ENCODE peak calls at places on chromosomes 16 and 17, in ten cellular contexts. One of them, this sample, is unnamed.

GRCh38 chr16:15729152-15729551 is 79.1 kb downstream of the NDE1 start:
- DNase-seq in lung microvascular endothelial cell: no peak
- DNase-seq in retina: no peak
- DNase-seq in activated effector memory CD4-positive, alpha-beta T cell treated with Interleukin-2 at 50 U/mL for 16 hours: no peak
- DNase-seq in upper lobe of right lung: no peak
- DNase-seq in sigmoid colon: no peak
- DNase-seq in GM23248: no peak
- DNase-seq in Kasumi-1: no peak
- DNase-seq in mucosa of gallbladder: no peak
- DNase-seq in stimulated activated CD8-positive, alpha-beta memory T cell treated with anti-CD3 and anti-CD28 coated beads, Interleukin-2, amount 100 ng/mL, for 48 hours: no peak
- DNase-seq in this sample: no peak

GRCh38 chr16:70455910-70456309 is 1.5 kb downstream of the FCSK start:
- DNase-seq in stimulated activated CD8-positive, alpha-beta memory T cell treated with anti-CD3 and anti-CD28 coated beads, Interleukin-2, amount 100 ng/mL, for 48 hours: no peak
- DNase-seq in lung microvascular endothelial cell: no peak
- DNase-seq in sigmoid colon: no peak
- DNase-seq in retina: no peak
- DNase-seq in GM23248: no peak
- DNase-seq in mucosa of gallbladder: no peak
- DNase-seq in Kasumi-1: no peak
- DNase-seq in activated effector memory CD4-positive, alpha-beta T cell treated with Interleukin-2 at 50 U/mL for 16 hours: no peak
- DNase-seq in upper lobe of right lung: no peak
- DNase-seq in this sample: no peak

GRCh38 chr17:57357392-57357784 is 101.1 kb downstream of the MSI2 start:
- DNase-seq in activated effector memory CD4-positive, alpha-beta T cell treated with Interleukin-2 at 50 U/mL for 16 hours: no peak
- DNase-seq in lung microvascular endothelial cell: peak
- DNase-seq in GM23248: no peak
- DNase-seq in mucosa of gallbladder: peak
- DNase-seq in upper lobe of right lung: peak
- DNase-seq in Kasumi-1: no peak
- DNase-seq in stimulated activated CD8-positive, alpha-beta memory T cell treated with anti-CD3 and anti-CD28 coated beads, Interleukin-2, amount 100 ng/mL, for 48 hours: no peak
- DNase-seq in retina: no peak
- DNase-seq in sigmoid colon: no peak
- DNase-seq in this sample: no peak

GRCh38 chr16:50436271-50436670 is 67.5 kb upstream of the BRD7 start:
- DNase-seq in Kasumi-1: no peak
- DNase-seq in GM23248: no peak
- DNase-seq in lung microvascular endothelial cell: no peak
- DNase-seq in upper lobe of right lung: no peak
- DNase-seq in activated effector memory CD4-positive, alpha-beta T cell treated with Interleukin-2 at 50 U/mL for 16 hours: no peak
- DNase-seq in retina: no peak
- DNase-seq in stimulated activated CD8-positive, alpha-beta memory T cell treated with anti-CD3 and anti-CD28 coated beads, Interleukin-2, amount 100 ng/mL, for 48 hours: no peak
- DNase-seq in sigmoid colon: no peak
- DNase-seq in mucosa of gallbladder: no peak
- DNase-seq in this sample: no peak

GRCh38 chr17:46894476-46895151 is 28.3 kb upstream of the GOSR2 start:
- DNase-seq in mucosa of gallbladder: no peak
- DNase-seq in GM23248: no peak
- DNase-seq in stimulated activated CD8-positive, alpha-beta memory T cell treated with anti-CD3 and anti-CD28 coated beads, Interleukin-2, amount 100 ng/mL, for 48 hours: no peak
- DNase-seq in retina: peak
- DNase-seq in lung microvascular endothelial cell: no peak
- DNase-seq in sigmoid colon: no peak
- DNase-seq in activated effector memory CD4-positive, alpha-beta T cell treated with Interleukin-2 at 50 U/mL for 16 hours: no peak
- DNase-seq in Kasumi-1: no peak
- DNase-seq in upper lobe of right lung: no peak
- DNase-seq in this sample: no peak

GRCh38 chr17:9279911-9280310 is 258.6 kb downstream of the NTN1 start:
- DNase-seq in activated effector memory CD4-positive, alpha-beta T cell treated with Interleukin-2 at 50 U/mL for 16 hours: no peak
- DNase-seq in retina: no peak
- DNase-seq in Kasumi-1: no peak
- DNase-seq in stimulated activated CD8-positive, alpha-beta memory T cell treated with anti-CD3 and anti-CD28 coated beads, Interleukin-2, amount 100 ng/mL, for 48 hours: no peak
- DNase-seq in mucosa of gallbladder: no peak
- DNase-seq in sigmoid colon: no peak
- DNase-seq in GM23248: no peak
- DNase-seq in lung microvascular endothelial cell: no peak
- DNase-seq in upper lobe of right lung: no peak
- DNase-seq in this sample: no peak

GRCh38 chr17:29461807-29462206 is 71.6 kb downstream of the TAOK1 start:
- DNase-seq in upper lobe of right lung: no peak
- DNase-seq in stimulated activated CD8-positive, alpha-beta memory T cell treated with anti-CD3 and anti-CD28 coated beads, Interleukin-2, amount 100 ng/mL, for 48 hours: no peak
- DNase-seq in sigmoid colon: no peak
- DNase-seq in Kasumi-1: no peak
- DNase-seq in lung microvascular endothelial cell: no peak
- DNase-seq in mucosa of gallbladder: no peak
- DNase-seq in GM23248: no peak
- DNase-seq in activated effector memory CD4-positive, alpha-beta T cell treated with Interleukin-2 at 50 U/mL for 16 hours: no peak
- DNase-seq in retina: no peak
- DNase-seq in this sample: no peak

GRCh38 chr17:17204041-17204591 is 2.0 kb downstream of the PLD6 start:
- DNase-seq in stimulated activated CD8-positive, alpha-beta memory T cell treated with anti-CD3 and anti-CD28 coated beads, Interleukin-2, amount 100 ng/mL, for 48 hours: no peak
- DNase-seq in upper lobe of right lung: no peak
- DNase-seq in Kasumi-1: no peak
- DNase-seq in GM23248: no peak
- DNase-seq in sigmoid colon: peak
- DNase-seq in activated effector memory CD4-positive, alpha-beta T cell treated with Interleukin-2 at 50 U/mL for 16 hours: no peak
- DNase-seq in lung microvascular endothelial cell: no peak
- DNase-seq in mucosa of gallbladder: peak
- DNase-seq in retina: no peak
- DNase-seq in this sample: no peak

GRCh38 chr17:60971515-60972369 is 294.1 kb downstream of the BCAS3 start:
- DNase-seq in lung microvascular endothelial cell: peak
- DNase-seq in activated effector memory CD4-positive, alpha-beta T cell treated with Interleukin-2 at 50 U/mL for 16 hours: no peak
- DNase-seq in sigmoid colon: no peak
- DNase-seq in GM23248: peak
- DNase-seq in stimulated activated CD8-positive, alpha-beta memory T cell treated with anti-CD3 and anti-CD28 coated beads, Interleukin-2, amount 100 ng/mL, for 48 hours: no peak
- DNase-seq in retina: peak
- DNase-seq in Kasumi-1: peak
- DNase-seq in mucosa of gallbladder: peak
- DNase-seq in upper lobe of right lung: no peak
- DNase-seq in this sample: peak

GRCh38 chr17:3796110-3796821 is 4.7 kb downstream of the ITGAE start:
- DNase-seq in stimulated activated CD8-positive, alpha-beta memory T cell treated with anti-CD3 and anti-CD28 coated beads, Interleukin-2, amount 100 ng/mL, for 48 hours: peak
- DNase-seq in sigmoid colon: no peak
- DNase-seq in Kasumi-1: no peak
- DNase-seq in upper lobe of right lung: no peak
- DNase-seq in activated effector memory CD4-positive, alpha-beta T cell treated with Interleukin-2 at 50 U/mL for 16 hours: peak
- DNase-seq in lung microvascular endothelial cell: no peak
- DNase-seq in mucosa of gallbladder: peak
- DNase-seq in retina: no peak
- DNase-seq in GM23248: no peak
- DNase-seq in this sample: no peak

GRCh38 chr17:66636111-66636510 is 198.8 kb upstream of the CACNG5 start:
- DNase-seq in GM23248: peak
- DNase-seq in Kasumi-1: peak
- DNase-seq in upper lobe of right lung: no peak
- DNase-seq in lung microvascular endothelial cell: peak
- DNase-seq in stimulated activated CD8-positive, alpha-beta memory T cell treated with anti-CD3 and anti-CD28 coated beads, Interleukin-2, amount 100 ng/mL, for 48 hours: no peak
- DNase-seq in retina: no peak
- DNase-seq in activated effector memory CD4-positive, alpha-beta T cell treated with Interleukin-2 at 50 U/mL for 16 hours: no peak
- DNase-seq in sigmoid colon: no peak
- DNase-seq in mucosa of gallbladder: no peak
- DNase-seq in this sample: peak